ENCODE peak calls at places on chromosomes 7 and 10, in four cellular contexts. T, R, O and P are unnamed samples.

GRCh38 chr10:83935337-83935736 is 204.0 kb upstream of the GHITM start:
- DNase-seq in T (no peak), R (no peak), O (no peak), P (no peak)

GRCh38 chr10:75345738-75346137 is 55.8 kb downstream of the ZNF503 start:
- DNase-seq in T (no peak), R (no peak), O (no peak), P (no peak)

GRCh38 chr7:139452948-139453672 is 30.4 kb downstream of the KLRG2 start:
- DNase-seq in T (no peak), R (no peak), O (peak), P (no peak)

GRCh38 chr7:120611959-120612358 is 246.0 kb downstream of the TSPAN12 start:
- DNase-seq in T (no peak), R (no peak), O (no peak), P (no peak)

GRCh38 chr7:78141533-78142281 is 343.1 kb downstream of the PHTF2 start:
- DNase-seq in T (no peak), R (peak), O (peak), P (no peak)

GRCh38 chr7:77833136-77833535 is 34.6 kb downstream of the PHTF2 start:
- DNase-seq in T (no peak), R (no peak), O (no peak), P (no peak)

GRCh38 chr10:5297466-5297865 is 67.3 kb upstream of the UCN3 start:
- DNase-seq in T (no peak), R (no peak), O (peak), P (no peak)

GRCh38 chr10:34319197-34319846 is 495.8 kb downstream of the PARD3 start:
- DNase-seq in T (peak), R (peak), O (peak), P (peak)

GRCh38 chr7:34011017-34011680 is 105.8 kb downstream of the BMPER start:
- DNase-seq in T (no peak), R (no peak), O (peak), P (no peak)

GRCh38 chr10:30591249-30591670 is 38.3 kb downstream of the LYZL2 start:
- DNase-seq in T (peak), R (peak), O (peak), P (no peak)

GRCh38 chr10:63700209-63700934 is 179.2 kb downstream of the REEP3 start:
- DNase-seq in T (no peak), R (peak), O (peak), P (no peak)

GRCh38 chr10:119161680-119162079 is 3.8 kb downstream of the SFXN4 start:
- DNase-seq in T (no peak), R (no peak), O (peak), P (no peak)

GRCh38 chr7:1508277-1508758 is 4.1 kb upstream of the INTS1 start:
- DNase-seq in T (no peak), R (no peak), O (no peak), P (no peak)

GRCh38 chr10:10824611-10825148 is 193.0 kb upstream of the CELF2 start:
- DNase-seq in T (no peak), R (no peak), O (peak), P (no peak)

GRCh38 chr7:388023-388355 is 98.0 kb downstream of the FOXL3 start:
- DNase-seq in T (no peak), R (no peak), O (no peak), P (no peak)

GRCh38 chr10:43844236-43844635 is 195.6 kb upstream of the ZNF32 start:
- DNase-seq in T (no peak), R (no peak), O (no peak), P (no peak)

GRCh38 chr10:111107023-111107422 is 30.2 kb downstream of the ADRA2A start:
- DNase-seq in T (no peak), R (no peak), O (no peak), P (no peak)

GRCh38 chr10:31261502-31262311 is 57.3 kb upstream of the ZEB1 start:
- DNase-seq in T (no peak), R (peak), O (peak), P (no peak)

GRCh38 chr10:85047979-85048378 is 719.6 kb downstream of the CCSER2 start:
- DNase-seq in T (no peak), R (no peak), O (no peak), P (no peak)

GRCh38 chr10:33006342-33006887 is 48.4 kb upstream of the ITGB1 start:
- DNase-seq in T (no peak), R (no peak), O (no peak), P (no peak)

GRCh38 chr10:33009244-33010131 is 51.5 kb upstream of the ITGB1 start:
- DNase-seq in T (no peak), R (no peak), O (no peak), P (no peak)

GRCh38 chr10:33008499-33009243 is 50.6 kb upstream of the ITGB1 start:
- DNase-seq in T (peak), R (peak), O (peak), P (peak)

GRCh38 chr10:33005322-33006282 is 47.6 kb upstream of the ITGB1 start:
- DNase-seq in T (peak), R (peak), O (peak), P (no peak)

GRCh38 chr10:33010132-33011037 is 52.4 kb upstream of the ITGB1 start:
- DNase-seq in T (peak), R (peak), O (peak), P (peak)
- H3K4me3 ChIP-seq in T (no peak), R (no peak), O (no peak), P (peak)

GRCh38 chr7:73569042-73569608 is 9.3 kb downstream of the TBL2 start:
- DNase-seq in T (no peak), R (no peak), O (no peak), P (no peak)
- TF ChIP-seq CTCF in T (no peak), R (no peak), O (no peak), P (no peak)

GRCh38 chr10:25363638-25364037 is 188.8 kb downstream of the GPR158 start:
- DNase-seq in T (no peak), R (no peak), O (no peak), P (no peak)
- H3K4me3 ChIP-seq in T (no peak), R (no peak), O (no peak), P (no peak)

DNA sequence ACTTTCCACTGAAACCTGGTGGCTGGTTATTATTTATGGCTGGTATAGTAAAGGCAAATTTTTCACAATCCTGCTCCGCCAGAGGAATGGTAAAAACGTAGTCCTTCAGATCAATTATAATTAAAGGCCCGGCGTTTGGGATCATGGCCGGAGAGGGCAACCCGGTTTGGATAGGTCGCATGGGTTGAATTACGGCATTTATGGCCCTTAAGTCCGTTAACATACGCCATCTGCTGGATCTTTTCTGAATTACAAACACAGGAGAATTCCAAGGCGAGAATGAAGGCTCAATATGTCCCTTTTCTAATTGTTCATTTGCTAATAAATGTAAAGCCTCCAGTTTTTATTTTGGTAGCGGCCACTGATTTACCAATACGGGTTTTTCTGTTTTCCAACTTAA is 11.3 kb upstream of the TAS2R3 start:
- DNase-seq in T (no peak), R (no peak), O (peak), P (no peak)
- TF ChIP-seq CTCF in T (no peak), R (peak), O (peak), P (peak)

DNA sequence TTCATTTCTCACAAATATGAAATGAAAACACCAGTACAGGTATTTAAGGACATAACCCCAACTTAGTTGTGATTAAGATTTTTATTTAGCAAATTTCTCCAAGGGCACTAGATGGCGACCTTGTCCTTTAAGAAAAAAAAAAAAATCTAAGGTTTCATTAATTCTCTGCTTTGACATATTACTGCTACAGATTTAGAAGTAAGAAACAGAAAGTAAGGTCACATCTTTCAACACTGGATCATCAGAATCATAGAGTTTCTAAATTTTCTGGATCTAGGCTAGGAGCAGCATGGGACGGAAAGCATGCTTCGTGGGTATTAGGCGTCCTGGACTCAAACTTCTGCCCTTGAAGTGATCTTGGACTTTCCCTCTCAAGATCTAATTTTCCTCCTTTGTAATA is 85.5 kb upstream of the PRKG1 start:
- DNase-seq in T (no peak), R (no peak), O (peak), P (no peak)
- H3K4me3 ChIP-seq in T (no peak), R (no peak), O (peak), P (no peak)

DNA sequence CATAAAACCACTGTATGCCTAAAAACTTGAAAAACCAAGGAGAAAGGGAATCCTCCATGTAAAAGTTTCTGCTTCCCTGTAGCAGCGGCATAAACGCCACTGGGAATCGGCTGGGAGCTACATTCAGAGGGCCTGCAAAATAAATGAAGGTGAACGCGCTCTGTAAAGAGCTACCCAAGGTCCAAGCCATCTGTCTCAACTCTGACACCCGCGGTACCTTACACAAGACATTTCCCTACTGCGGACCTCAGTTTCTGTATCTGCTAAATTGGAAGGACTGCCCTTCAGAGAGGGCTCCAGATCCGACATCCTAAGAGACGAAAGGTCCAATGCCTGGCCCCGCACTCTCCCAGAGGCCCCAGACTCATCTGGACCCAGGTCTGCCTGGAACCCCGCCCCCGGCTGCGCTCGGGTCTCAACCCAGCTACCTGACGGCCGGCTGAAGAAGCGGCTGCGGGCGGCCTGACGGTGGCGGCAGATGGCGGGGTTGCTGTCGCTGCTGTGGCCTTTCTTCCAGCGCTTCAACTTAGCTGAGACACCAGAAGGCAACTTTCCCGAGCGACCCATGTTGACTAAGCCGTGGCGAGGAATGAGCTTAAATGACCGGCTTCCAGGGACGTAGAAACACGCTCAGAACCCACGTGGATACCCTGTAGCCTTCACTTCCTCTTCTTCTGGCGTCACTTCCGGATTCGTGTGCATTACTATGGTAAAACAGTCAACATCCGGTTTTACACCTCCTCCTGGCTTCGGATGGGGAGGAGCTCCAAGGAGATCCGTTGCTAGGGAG is at the start of gene RRP12:
- DNase-seq in T (peak), R (peak), O (peak), P (peak)
- TF ChIP-seq CTCF in T (peak), R (no peak), O (peak), P (no peak)

GRCh38 chr7:136400877-136401276 is 423.7 kb upstream of the MTPN start:
- DNase-seq in T (no peak), R (no peak), O (no peak), P (no peak)

GRCh38 chr7:136403591-136403990 is 426.4 kb upstream of the MTPN start:
- DNase-seq in T (no peak), R (no peak), O (no peak), P (no peak)

DNA sequence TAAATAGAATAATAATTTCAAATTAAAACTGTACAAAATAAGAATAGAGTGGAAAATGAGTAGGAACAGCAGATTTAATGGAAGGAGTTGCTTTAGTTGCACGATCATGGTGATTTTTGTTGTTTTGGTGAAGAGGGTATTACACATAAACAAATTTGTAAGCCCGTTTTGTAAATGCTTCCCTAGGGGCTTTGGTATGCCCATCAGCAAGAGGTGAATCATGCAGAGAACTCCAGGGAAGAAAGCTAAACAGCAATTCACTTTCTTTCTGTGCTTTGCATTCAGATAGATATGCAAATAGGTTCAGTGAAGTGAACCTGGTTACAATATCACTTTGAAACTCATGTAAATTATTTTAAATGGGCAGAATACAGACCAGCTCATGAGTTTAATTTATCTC is 422.2 kb upstream of the MTPN start:
- DNase-seq in T (no peak), R (no peak), O (no peak), P (no peak)
- H3K4me3 ChIP-seq in T (no peak), R (no peak), O (no peak), P (no peak)